ENCODE peak calls at places on chromosomes 3 and 15, in eight cellular contexts. R is endothelial cell of umbilical vein, M is A549, P is HepG2, O is HCT116, S is K562, U is GM12878, B is H1. T is an unnamed sample.

GRCh38 chr3:27714692-27715453 is 7.2 kb downstream of the EOMES start:
- DNase-seq in R (no peak), M (no peak), P (peak), O (no peak), S (no peak), U (no peak), B (no peak), T (no peak)

GRCh38 chr15:40069178-40070165 is 30.5 kb upstream of the SRP14 start:
- DNase-seq in R (peak), M (peak), P (peak), O (peak), S (no peak), U (no peak), B (no peak), T (peak)

GRCh38 chr15:74307827-74308642 is 59.4 kb downstream of the CYP11A1 start:
- DNase-seq in R (peak), M (peak), P (peak), O (peak), S (peak), U (no peak), B (no peak), T (peak)

GRCh38 chr15:83998486-83998885 is 237.1 kb upstream of the GOLGA6L4 start:
- DNase-seq in R (no peak), M (no peak), P (no peak), O (no peak), S (no peak), U (no peak), B (no peak), T (no peak)

GRCh38 chr15:39919740-39920509 is at the start of gene GPR176:
- DNase-seq in R (peak), M (peak), P (no peak), O (no peak), S (no peak), U (no peak), B (no peak), T (no peak)

GRCh38 chr3:54631507-54632280 is 296.2 kb downstream of the LRTM1 start:
- DNase-seq in R (no peak), M (no peak), P (no peak), O (no peak), S (no peak), U (no peak), B (no peak), T (no peak)

GRCh38 chr15:86089422-86089821 is 9.8 kb downstream of the AGBL1 start:
- DNase-seq in R (no peak), M (no peak), P (no peak), O (no peak), S (no peak), U (no peak), B (no peak), T (no peak)

GRCh38 chr3:123876858-123877257 is 7.3 kb downstream of the MYLK start:
- DNase-seq in R (no peak), M (no peak), P (peak), O (no peak), S (no peak), U (no peak), B (no peak), T (no peak)

GRCh38 chr3:72100062-72100511 is 315.1 kb upstream of the PROK2 start:
- DNase-seq in R (no peak), M (no peak), P (no peak), O (no peak), S (no peak), U (no peak), B (no peak), T (peak)

GRCh38 chr15:90683371-90683770 is 33.8 kb upstream of the BLM start:
- DNase-seq in R (no peak), M (no peak), P (no peak), O (no peak), S (peak), U (no peak), B (no peak), T (no peak)

GRCh38 chr3:195073866-195074860 is 196.8 kb downstream of the XXYLT1 start:
- DNase-seq in R (no peak), M (no peak), P (no peak), O (no peak), S (no peak), U (no peak), B (no peak), T (peak)

GRCh38 chr3:113043686-113044085 is 52.9 kb downstream of the GTPBP8 start:
- DNase-seq in R (no peak), M (no peak), P (no peak), O (no peak), S (no peak), U (no peak), B (no peak), T (no peak)

GRCh38 chr15:65824941-65825544 is 33.0 kb upstream of the DENND4A start:
- DNase-seq in R (no peak), M (no peak), P (no peak), O (no peak), S (no peak), U (no peak), B (no peak), T (no peak)

GRCh38 chr3:59567656-59568055 is 517.8 kb upstream of the CFAP20DC start:
- DNase-seq in R (no peak), M (no peak), P (no peak), O (no peak), S (no peak), U (no peak), B (no peak), T (no peak)

GRCh38 chr15:85730001-85730820 is 64.5 kb downstream of the KLHL25 start:
- DNase-seq in R (peak), M (peak), P (peak), O (peak), S (peak), U (no peak), B (no peak), T (peak)

GRCh38 chr3:52705688-52706686 is at the start of the genes GLT8D1 and SPCS1:
- DNase-seq in R (peak), M (peak), P (peak), O (peak), S (peak), U (no peak), B (no peak), T (peak)

GRCh38 chr15:27492021-27492621 is 521.1 kb downstream of the GABRG3 start:
- DNase-seq in R (no peak), M (no peak), P (no peak), O (no peak), S (no peak), U (no peak), B (no peak), T (no peak)

GRCh38 chr15:39191871-39192281 is 389.0 kb upstream of the THBS1 start:
- DNase-seq in R (no peak), M (peak), P (peak), O (no peak), S (no peak), U (no peak), B (no peak), T (no peak)

GRCh38 chr15:62824111-62824737 is 218.3 kb upstream of the TPM1 start:
- DNase-seq in R (no peak), M (peak), P (no peak), O (no peak), S (no peak), U (no peak), B (no peak), T (no peak)

GRCh38 chr3:41508063-41508696 is 308.9 kb downstream of the CTNNB1 start:
- DNase-seq in R (no peak), M (peak), P (no peak), O (peak), S (no peak), U (no peak), B (no peak), T (no peak)

GRCh38 chr3:20038679-20039078 is 1.6 kb upstream of the KAT2B start:
- DNase-seq in R (peak), M (no peak), P (no peak), O (no peak), S (peak), U (no peak), B (no peak), T (peak)

GRCh38 chr3:11211531-11212300 is 57.4 kb downstream of the HRH1 start:
- DNase-seq in R (peak), M (no peak), P (no peak), O (no peak), S (no peak), U (no peak), B (no peak), T (no peak)

GRCh38 chr15:89367485-89368451 is 33.1 kb upstream of the POLG start:
- DNase-seq in R (no peak), M (peak), P (no peak), O (no peak), S (peak), U (no peak), B (no peak), T (no peak)

GRCh38 chr3:51945031-51945840 is 3.1 kb downstream of the PARP3 start:
- DNase-seq in R (no peak), M (no peak), P (no peak), O (no peak), S (no peak), U (no peak), B (no peak), T (no peak)

DNA sequence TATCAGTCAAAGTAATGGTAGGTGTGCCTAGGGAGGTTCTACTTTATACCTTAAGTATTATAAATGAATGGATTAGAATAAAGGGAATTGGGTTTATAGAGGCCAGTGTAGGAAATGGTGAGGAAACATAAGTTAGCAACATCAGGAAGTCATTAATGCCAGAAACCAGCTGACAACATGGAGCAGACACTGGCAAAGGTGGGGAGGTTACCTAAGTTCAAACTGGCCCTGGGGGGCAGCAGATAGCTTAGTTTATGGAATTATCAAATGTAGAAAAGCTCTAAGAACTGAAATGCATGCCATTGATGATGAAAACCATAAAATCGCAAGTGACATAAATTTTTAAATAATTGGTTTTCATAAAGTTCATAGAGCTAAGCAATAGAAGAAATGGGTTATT is 498.6 kb downstream of the NAALADL2 start:
- DNase-seq in R (peak), M (no peak), P (no peak), O (no peak), S (no peak), U (no peak), B (no peak), T (no peak)
- TF ChIP-seq CTCF in R (no peak), M (no peak), P (no peak), O (no peak), S (no peak), U (no peak), B (no peak), T (no peak)

GRCh38 chr3:189621948-189622603 is 9.1 kb upstream of the TP63 start:
- DNase-seq in R (no peak), M (no peak), P (no peak), O (no peak), S (no peak), U (no peak), B (no peak), T (no peak)
- TF ChIP-seq POLR2A in R (no peak), M (no peak), P (no peak), O (no peak), S (no peak), U (no peak), B (no peak), T (no peak)

GRCh38 chr3:45098315-45098714 is 47.9 kb downstream of the CDCP1 start:
- DNase-seq in R (no peak), M (no peak), P (no peak), O (no peak), S (no peak), U (no peak), B (no peak), T (peak)

GRCh38 chr3:45103753-45104714 is 42.1 kb downstream of the CDCP1 start:
- DNase-seq in R (no peak), M (no peak), P (no peak), O (no peak), S (peak), U (no peak), B (no peak), T (no peak)

GRCh38 chr3:45097296-45097883 is 48.8 kb downstream of the CDCP1 start:
- DNase-seq in R (no peak), M (no peak), P (no peak), O (no peak), S (no peak), U (no peak), B (no peak), T (no peak)

GRCh38 chr3:45103334-45103733 is 42.8 kb downstream of the CDCP1 start:
- DNase-seq in R (no peak), M (no peak), P (no peak), O (no peak), S (no peak), U (no peak), B (no peak), T (no peak)

DNA sequence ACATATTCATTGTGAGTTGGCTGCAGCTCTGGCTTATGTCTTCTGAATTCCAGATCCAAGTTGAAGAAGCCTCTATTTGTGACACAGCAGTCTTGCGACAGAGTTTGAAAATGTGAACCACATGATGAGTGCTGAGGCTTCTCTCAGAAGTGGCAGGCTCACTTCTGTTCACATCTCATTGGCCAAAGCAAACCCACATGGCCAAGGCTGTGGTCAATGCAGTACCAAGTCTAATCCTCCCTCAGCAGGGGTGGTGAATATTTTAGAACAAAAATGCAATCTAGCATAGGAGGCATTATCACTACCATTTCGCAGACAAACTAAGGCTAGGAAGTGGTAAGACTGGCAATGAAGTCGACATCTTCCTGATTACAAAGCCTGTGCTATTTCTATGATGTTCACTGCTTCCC is 45.2 kb downstream of the CDCP1 start:
- DNase-seq in R (no peak), M (no peak), P (no peak), O (no peak), S (no peak), U (no peak), B (no peak), T (peak)
- TF ChIP-seq MAX in R (no peak), M (no peak), P (no peak), O (no peak), S (no peak), U (no peak), B (no peak), T (peak)

GRCh38 chr3:103410231-103410630 is 975.4 kb downstream of the ZPLD1 start:
- DNase-seq in R (no peak), M (no peak), P (no peak), O (no peak), S (no peak), U (no peak), B (peak), T (peak)
- TF ChIP-seq CTCF in R (no peak), M (no peak), P (peak), O (no peak), S (no peak), U (peak), B (peak), T (no peak)

DNA sequence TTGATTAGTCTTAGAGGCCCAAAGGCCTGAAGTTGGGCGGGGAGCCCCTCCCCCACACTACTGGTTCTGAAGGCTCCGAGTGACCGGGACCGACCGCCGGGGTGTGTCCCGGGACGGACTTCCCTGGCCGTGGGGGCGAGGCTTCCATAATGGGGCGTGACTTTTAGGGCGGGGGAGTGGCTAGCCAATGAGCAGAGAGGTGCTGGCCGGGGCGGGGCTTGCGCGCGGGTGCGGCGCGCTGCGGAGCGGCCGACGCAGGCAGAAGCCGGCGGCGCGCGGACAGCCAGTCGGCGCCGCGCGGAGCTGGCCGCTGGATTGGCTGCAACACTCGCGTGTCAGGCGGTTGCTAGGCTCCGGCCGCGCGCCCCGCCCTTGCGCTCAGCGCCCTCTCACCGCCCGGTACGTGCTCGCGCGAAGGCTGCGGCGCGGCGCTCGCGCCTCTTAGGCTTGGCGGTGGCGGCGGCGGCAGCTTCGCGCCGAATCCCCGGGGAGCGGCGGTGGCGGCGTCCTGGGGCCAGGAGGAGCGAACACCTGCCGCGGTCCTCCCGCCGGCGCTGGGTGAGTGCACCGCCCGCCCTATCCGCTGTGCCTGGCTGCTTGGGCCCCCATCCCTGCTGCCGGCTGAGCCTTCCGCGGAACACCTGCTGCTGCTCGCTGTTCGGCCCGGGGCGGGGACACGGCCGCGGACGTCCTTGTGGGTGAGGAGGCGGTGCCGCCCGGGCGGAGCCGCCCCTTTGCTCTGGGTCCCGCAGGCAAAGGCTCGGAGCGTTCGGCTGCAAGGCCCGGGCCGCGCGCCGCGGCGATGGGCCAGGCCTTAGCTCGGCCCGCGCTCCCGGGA is at the start of gene DAG1:
- DNase-seq in R (peak), M (peak), P (peak), O (peak), S (peak), U (peak), B (peak), T (peak)
- TF ChIP-seq POLR2A in R (peak), M (peak), P (peak), O (peak), S (peak), U (peak), B (peak), T (peak)

DNA sequence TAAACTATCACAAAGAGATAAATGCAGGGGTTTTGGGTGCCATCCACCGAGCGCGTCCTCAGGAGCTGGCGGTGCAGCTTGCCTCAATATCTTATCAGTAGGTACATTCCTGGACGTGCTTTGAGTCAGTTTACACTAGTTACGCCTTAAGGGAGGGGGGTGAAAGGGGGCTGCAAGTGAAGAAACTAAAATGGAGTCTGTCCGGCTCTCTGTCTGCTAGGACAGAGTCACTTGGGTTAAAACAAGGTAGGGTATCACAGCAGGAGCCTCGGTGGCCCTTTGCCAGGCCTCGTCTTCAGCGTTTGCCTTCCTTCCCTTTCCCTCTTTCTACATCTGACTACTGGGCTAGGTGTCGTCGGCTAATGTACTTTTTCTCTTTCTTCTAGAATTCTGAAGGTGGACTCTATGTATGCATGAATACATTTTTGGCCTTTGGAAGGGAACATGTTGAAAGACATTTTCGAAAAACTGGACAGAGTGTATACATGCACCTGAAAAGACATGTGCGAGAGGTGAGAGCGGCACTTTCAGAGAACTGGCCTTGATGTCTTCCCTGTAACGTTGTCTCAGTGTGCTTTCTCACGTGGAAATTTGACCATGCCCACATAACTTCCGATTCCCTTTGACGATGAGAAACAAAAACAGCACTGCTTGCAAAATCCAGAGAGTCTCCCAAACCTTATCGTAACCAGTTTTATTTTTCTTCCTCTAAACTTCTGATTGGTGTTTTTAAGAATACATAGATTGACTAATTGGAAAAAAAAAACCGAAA is 28.8 kb downstream of the USP13 start:
- DNase-seq in R (peak), M (no peak), P (no peak), O (no peak), S (no peak), U (no peak), B (no peak), T (no peak)
- TF ChIP-seq MAX in R (no peak), M (no peak), P (no peak), O (no peak), S (no peak), U (no peak), B (no peak), T (no peak)

GRCh38 chr3:31157893-31158620 is 263.6 kb upstream of the GADL1 start:
- DNase-seq in R (no peak), M (no peak), P (no peak), O (no peak), S (no peak), U (no peak), B (no peak), T (no peak)

GRCh38 chr3:31161889-31162288 is 267.4 kb upstream of the GADL1 start:
- DNase-seq in R (no peak), M (no peak), P (no peak), O (no peak), S (no peak), U (no peak), B (no peak), T (no peak)

GRCh38 chr3:31164398-31164797 is 269.9 kb upstream of the GADL1 start:
- DNase-seq in R (no peak), M (no peak), P (no peak), O (no peak), S (no peak), U (no peak), B (no peak), T (no peak)

GRCh38 chr3:31157028-31157694 is 262.7 kb upstream of the GADL1 start:
- DNase-seq in R (no peak), M (peak), P (no peak), O (no peak), S (no peak), U (no peak), B (no peak), T (peak)

DNA sequence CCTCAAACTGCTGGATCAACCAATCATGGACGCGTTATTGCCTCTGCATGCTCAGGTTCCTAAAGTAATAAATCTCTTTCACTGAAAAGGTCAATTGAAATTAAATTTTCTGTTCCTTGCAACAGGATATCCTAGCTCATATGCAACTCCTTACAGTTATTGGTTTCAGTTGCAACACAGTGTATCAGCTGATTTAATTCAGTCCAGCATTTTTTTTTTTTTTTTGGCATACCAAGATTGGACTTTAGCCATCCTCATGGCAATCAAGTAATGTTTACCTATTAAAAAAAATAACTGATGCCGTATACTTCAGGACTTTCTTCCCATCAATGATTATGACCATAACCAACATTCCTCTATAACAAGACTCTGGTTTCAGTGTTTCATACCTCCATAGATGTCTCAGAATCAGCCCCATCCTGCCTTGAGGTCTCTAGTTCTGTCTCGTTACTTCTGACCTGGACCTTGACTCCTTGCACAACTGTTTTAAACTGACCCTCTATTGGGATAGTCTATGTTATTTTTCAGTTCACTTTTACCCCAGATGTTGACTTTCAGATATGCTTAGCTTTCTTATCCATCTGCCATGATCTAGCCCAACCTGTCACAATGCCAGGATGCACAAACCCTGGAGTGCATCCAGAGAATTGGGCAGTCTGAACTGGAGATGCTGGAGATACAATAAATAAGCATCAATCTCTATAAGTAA is 265.0 kb upstream of the GADL1 start:
- DNase-seq in R (no peak), M (no peak), P (no peak), O (no peak), S (no peak), U (no peak), B (no peak), T (no peak)
- TF ChIP-seq CTCF in R (no peak), M (no peak), P (no peak), O (no peak), S (no peak), U (no peak), B (no peak), T (no peak)

T was measured in NB4.